ENCODE peak calls at places on chromosomes 2 and 18, in eight cellular contexts. L is naive B cell; B is heart right ventricle; M is lower lobe of right lung; S is natural killer cell; J is naive thymus-derived CD8-positive, alpha-beta T cell; G is omental fat pad; V is naive thymus-derived CD4-positive, alpha-beta T cell. O is an unnamed sample.

GRCh38 chr2:168035458-168035857 is 211.9 kb downstream of the STK39 start:
- ATAC-seq in L (no peak), B (no peak), M (no peak), S (no peak), J (no peak), G (no peak), V (no peak), O (no peak)

GRCh38 chr2:38763226-38763625 is 12.1 kb upstream of the SRSF7 start:
- ATAC-seq in L (no peak), B (no peak), M (no peak), S (no peak), J (no peak), G (no peak), V (peak; percentile 29), O (no peak)

GRCh38 chr2:227443889-227444568 is 27.9 kb upstream of the AGFG1 start:
- ATAC-seq in L (no peak), B (no peak), M (no peak), S (no peak), J (no peak), G (no peak), V (no peak), O (peak; percentile 44)

GRCh38 chr2:30661173-30662107 is 145.8 kb downstream of the CAPN13 start:
- ATAC-seq in L (no peak), B (no peak), M (no peak), S (no peak), J (no peak), G (no peak), V (no peak), O (no peak)

GRCh38 chr2:16277117-16277516 is 336.8 kb downstream of the MYCN start:
- ATAC-seq in L (no peak), B (no peak), M (no peak), S (no peak), J (no peak), G (no peak), V (no peak), O (no peak)

GRCh38 chr2:52395912-52396311 is 1364.0 kb upstream of the NRXN1 start:
- ATAC-seq in L (no peak), B (no peak), M (no peak), S (no peak), J (no peak), G (no peak), V (no peak), O (no peak)

GRCh38 chr18:44723366-44723765 is 42.7 kb downstream of the SETBP1 start:
- ATAC-seq in L (peak; percentile 54), B (no peak), M (no peak), S (no peak), J (no peak), G (no peak), V (no peak), O (no peak)

GRCh38 chr2:48844418-48845155 is 89.1 kb upstream of the LHCGR start:
- ATAC-seq in L (no peak), B (no peak), M (no peak), S (no peak), J (no peak), G (no peak), V (no peak), O (no peak)

GRCh38 chr2:112880081-112880531 is 30.9 kb upstream of the IL37 start:
- ATAC-seq in L (no peak), B (no peak), M (no peak), S (peak; percentile 66), J (no peak), G (no peak), V (peak; percentile 44), O (no peak)

GRCh38 chr2:238568455-238569414 is 142.0 kb downstream of the ASB1 start:
- ATAC-seq in L (no peak), B (no peak), M (peak; percentile 31), S (no peak), J (no peak), G (no peak), V (no peak), O (no peak)

GRCh38 chr18:23683671-23684070 is 5.6 kb upstream of the LAMA3 start:
- ATAC-seq in L (no peak), B (no peak), M (peak; percentile 57), S (no peak), J (no peak), G (no peak), V (no peak), O (no peak)

GRCh38 chr2:100853909-100854810 is 34.2 kb downstream of the NPAS2 start:
- ATAC-seq in L (no peak), B (peak; percentile 36), M (peak; percentile 95), S (no peak), J (no peak), G (no peak), V (peak; percentile 41), O (no peak)

GRCh38 chr2:199659207-199659606 is 191.8 kb downstream of the FTCDNL1 start:
- ATAC-seq in L (peak; percentile 18), B (peak; percentile 61), M (peak; percentile 32), S (peak; percentile 35), J (no peak), G (peak; percentile 51), V (peak; percentile 32), O (peak; percentile 74)

GRCh38 chr18:57434177-57434535 is 1.0 kb upstream of the ONECUT2 start:
- ATAC-seq in L (no peak), B (no peak), M (no peak), S (no peak), J (no peak), G (no peak), V (no peak), O (no peak)

GRCh38 chr2:190869721-190870120 is 10.9 kb upstream of the GLS start:
- ATAC-seq in L (no peak), B (no peak), M (no peak), S (no peak), J (no peak), G (no peak), V (no peak), O (no peak)

GRCh38 chr18:63199743-63200241 is 119.8 kb downstream of the BCL2 start:
- ATAC-seq in L (peak; percentile 58), B (no peak), M (peak; percentile 48), S (peak; percentile 75), J (peak; percentile 77), G (no peak), V (peak; percentile 84), O (no peak)

GRCh38 chr2:222318026-222318711 is 19.4 kb upstream of the PAX3 start:
- ATAC-seq in L (peak; percentile 44), B (peak; percentile 80), M (peak; percentile 88), S (no peak), J (no peak), G (peak; percentile 50), V (peak; percentile 59), O (peak; percentile 88)

GRCh38 chr2:71815701-71816100 is 332.0 kb downstream of the CYP26B1 start:
- ATAC-seq in L (no peak), B (no peak), M (no peak), S (no peak), J (no peak), G (no peak), V (no peak), O (no peak)

GRCh38 chr2:71166812-71167211 is 36.4 kb downstream of the MPHOSPH10 start:
- ATAC-seq in L (no peak), B (no peak), M (no peak), S (no peak), J (no peak), G (no peak), V (no peak), O (no peak)

GRCh38 chr2:37617119-37617892 is 54.1 kb downstream of the CDC42EP3 start:
- ATAC-seq in L (peak; percentile 45), B (no peak), M (no peak), S (no peak), J (no peak), G (no peak), V (peak; percentile 7), O (no peak)

GRCh38 chr2:70192516-70192915 is 1.7 kb upstream of the C2orf42 start:
- ATAC-seq in L (no peak), B (no peak), M (no peak), S (no peak), J (no peak), G (no peak), V (no peak), O (no peak)

GRCh38 chr2:182134201-182134600 is 148.5 kb downstream of the PPP1R1C start:
- ATAC-seq in L (no peak), B (no peak), M (no peak), S (no peak), J (no peak), G (no peak), V (no peak), O (no peak)

GRCh38 chr2:148602918-148603561 is 41.5 kb upstream of the EPC2 start:
- ATAC-seq in L (no peak), B (no peak), M (no peak), S (no peak), J (no peak), G (no peak), V (no peak), O (no peak)

GRCh38 chr2:227509824-227510619 is 38.1 kb downstream of the AGFG1 start:
- ATAC-seq in L (no peak), B (no peak), M (peak; percentile 47), S (no peak), J (no peak), G (no peak), V (no peak), O (peak; percentile 56)

GRCh38 chr2:4903676-4904348 is 788.4 kb upstream of the SOX11 start:
- ATAC-seq in L (no peak), B (no peak), M (no peak), S (no peak), J (no peak), G (no peak), V (no peak), O (no peak)

GRCh38 chr2:201263774-201264173 is 3.4 kb downstream of the CASP8 start:
- ATAC-seq in L (no peak), B (no peak), M (no peak), S (peak; percentile 23), J (no peak), G (no peak), V (peak; percentile 36), O (no peak)

GRCh38 chr2:42092084-42092996 is 44.5 kb downstream of the PKDCC start:
- ATAC-seq in L (no peak), B (no peak), M (peak; percentile 81), S (peak; percentile 19), J (no peak), G (no peak), V (peak; percentile 53), O (no peak)

GRCh38 chr2:36486546-36487044 is 111.4 kb downstream of the FEZ2 start:
- ATAC-seq in L (no peak), B (peak; percentile 39), M (no peak), S (no peak), J (no peak), G (peak; percentile 35), V (no peak), O (peak; percentile 56)

GRCh38 chr2:177397501-177398289 is 5.1 kb downstream of the AGPS start:
- ATAC-seq in L (no peak), B (no peak), M (no peak), S (no peak), J (no peak), G (no peak), V (no peak), O (peak; percentile 56)

GRCh38 chr18:9989481-9989880 is 75.7 kb downstream of the VAPA start:
- ATAC-seq in L (no peak), B (no peak), M (no peak), S (no peak), J (no peak), G (no peak), V (peak; percentile 29), O (no peak)

GRCh38 chr2:68994864-68995263 is 18.1 kb upstream of the ANTXR1 start:
- ATAC-seq in L (no peak), B (peak; percentile 43), M (peak; percentile 42), S (no peak), J (no peak), G (no peak), V (peak; percentile 18), O (no peak)

GRCh38 chr18:41870817-41871216 is 84.2 kb upstream of the PIK3C3 start:
- ATAC-seq in L (no peak), B (no peak), M (no peak), S (no peak), J (no peak), G (no peak), V (no peak), O (no peak)

GRCh38 chr2:98478088-98478551 is 33.5 kb downstream of the INPP4A start:
- ATAC-seq in L (no peak), B (no peak), M (no peak), S (peak; percentile 45), J (no peak), G (no peak), V (peak; percentile 31), O (no peak)

GRCh38 chr2:186544255-186544675 is 45.6 kb upstream of the ITGAV start:
- ATAC-seq in L (no peak), B (no peak), M (peak; percentile 70), S (no peak), J (no peak), G (peak; percentile 80), V (no peak), O (peak; percentile 88)

O was measured in SK-N-SH treated with all-trans-retinoic acid at 6 μM for 48 hours.